ENCODE peak calls at places on chromosomes 16 and 17, in six cellular contexts. L is NCI-H524; Z is stimulated activated CD4-positive, alpha-beta T cell treated with anti-CD3 and anti-CD28 coated beads, Interleukin-1b, Interleukin-23, amount 100 ng/mL, for 24 hours; V is HS-27A; H is activated CD8-positive, alpha-beta T cell treated with anti-CD3 and anti-CD28 coated beads, Interleukin-2, amount 10 ng/mL, durations not matched to agents 7 days and 5 days; C is non-pigmented ciliary epithelial cell. T is an unnamed sample.
A peak's percentile ranks its signal among the peaks of the same experiment; 100 is the strongest.

GRCh38 chr16:24681793-24682192 is 47.7 kb upstream of the TNRC6A start:
- DNase-seq in L (no peak), Z (no peak), V (no peak), H (no peak), C (no peak), T (no peak)

GRCh38 chr17:4362141-4362540 is 4.3 kb downstream of the UBE2G1 start:
- DNase-seq in L (no peak), Z (no peak), V (no peak), H (no peak), C (no peak), T (no peak)

GRCh38 chr16:69848635-69849545 is 86.8 kb downstream of the WWP2 start:
- DNase-seq in L (no peak), Z (no peak), V (peak; percentile 66), H (no peak), C (peak; percentile 43), T (peak; percentile 29)

GRCh38 chr17:21286066-21286770 is 1.7 kb downstream of the MAP2K3 start:
- DNase-seq in L (no peak), Z (no peak), V (peak; percentile 95), H (no peak), C (peak; percentile 96), T (peak; percentile 77)

GRCh38 chr17:19928299-19928698 is 49.3 kb downstream of the AKAP10 start:
- DNase-seq in L (no peak), Z (no peak), V (no peak), H (no peak), C (no peak), T (no peak)

GRCh38 chr16:73202176-73202729 is 154.3 kb upstream of the ZFHX3 start:
- DNase-seq in L (peak; percentile 82), Z (no peak), V (peak; percentile 77), H (no peak), C (peak; percentile 73), T (no peak)

GRCh38 chr17:51640108-51640622 is 379.8 kb downstream of the UTP18 start:
- DNase-seq in L (no peak), Z (no peak), V (no peak), H (peak; percentile 23), C (no peak), T (no peak)

GRCh38 chr16:51731160-51731559 is 580.1 kb upstream of the SALL1 start:
- DNase-seq in L (no peak), Z (no peak), V (no peak), H (no peak), C (no peak), T (no peak)

GRCh38 chr16:2195316-2196161 is 866 bp downstream of the CASKIN1 start:
- DNase-seq in L (peak; percentile 20), Z (no peak), V (no peak), H (no peak), C (no peak), T (no peak)

GRCh38 chr16:15849209-15849981 is 7.4 kb downstream of the MYH11 start:
- DNase-seq in L (no peak), Z (no peak), V (no peak), H (no peak), C (no peak), T (no peak)

GRCh38 chr16:19132898-19133297 is 19.1 kb downstream of the ITPRIPL2 start:
- DNase-seq in L (peak; percentile 95), Z (no peak), V (no peak), H (no peak), C (no peak), T (no peak)

GRCh38 chr17:78272181-78272913 is 40.9 kb downstream of the TMEM235 start:
- DNase-seq in L (no peak), Z (peak; percentile 38), V (no peak), H (peak; percentile 45), C (no peak), T (no peak)

GRCh38 chr17:42843358-42843934 is 934 bp upstream of the AOC2 start:
- DNase-seq in L (peak; percentile 43), Z (no peak), V (no peak), H (no peak), C (no peak), T (peak; percentile 62)

GRCh38 chr17:42233148-42233547 is 38.9 kb upstream of the GHDC start:
- DNase-seq in L (no peak), Z (no peak), V (no peak), H (no peak), C (no peak), T (no peak)

GRCh38 chr16:50448522-50448921 is 79.7 kb upstream of the BRD7 start:
- DNase-seq in L (no peak), Z (no peak), V (no peak), H (no peak), C (no peak), T (no peak)

GRCh38 chr17:66676421-66676820 is 158.5 kb upstream of the CACNG5 start:
- DNase-seq in L (no peak), Z (no peak), V (no peak), H (no peak), C (no peak), T (no peak)

GRCh38 chr16:84785843-84786538 is 33.8 kb upstream of the CRISPLD2 start:
- DNase-seq in L (no peak), Z (no peak), V (peak; percentile 14), H (no peak), C (no peak), T (no peak)

GRCh38 chr17:47776330-47777197 is 43.5 kb downstream of the TBX21 start:
- DNase-seq in L (peak; percentile 54), Z (peak; percentile 15), V (no peak), H (peak; percentile 60), C (no peak), T (peak; percentile 33)

GRCh38 chr17:43714338-43715149 is 44.0 kb downstream of the SOST start:
- DNase-seq in L (no peak), Z (no peak), V (no peak), H (no peak), C (no peak), T (no peak)

GRCh38 chr17:44970136-44970737 is 2.1 kb upstream of the C1QL1 start:
- DNase-seq in L (no peak), Z (no peak), V (no peak), H (no peak), C (no peak), T (no peak)

GRCh38 chr16:539901-540530 is 12.5 kb downstream of the CAPN15 start:
- DNase-seq in L (no peak), Z (no peak), V (no peak), H (no peak), C (peak; percentile 37), T (no peak)

T was measured in glomerular endothelial cell.